ENCODE peak calls at places on chromosome 16, in four cellular contexts. Q is K562, D is endothelial cell of umbilical vein, E is H1. X is an unnamed sample.

GRCh38 chr16:8872967-8873865 is 4.4 kb upstream of the CARHSP1 start:
- DNase-seq in Q (no peak), D (no peak), E (no peak), X (no peak)

GRCh38 chr16:67547423-67548264 is 14.7 kb upstream of the CTCF start:
- DNase-seq in Q (no peak), D (peak; percentile 83), E (no peak), X (no peak)

GRCh38 chr16:8798174-8798527 is 512 bp downstream of the PMM2 start:
- DNase-seq in Q (peak; percentile 76), D (no peak), E (no peak), X (peak; percentile 36)

GRCh38 chr16:64880994-64881393 is 240.9 kb downstream of the CDH11 start:
- DNase-seq in Q (no peak), D (no peak), E (no peak), X (peak; percentile 15)

GRCh38 chr16:14309906-14310305 is 238.8 kb downstream of the MRTFB start:
- DNase-seq in Q (peak; percentile 19), D (no peak), E (no peak), X (peak; percentile 79)

GRCh38 chr16:83227336-83227735 is 580.4 kb upstream of the HSBP1 start:
- DNase-seq in Q (no peak), D (no peak), E (no peak), X (no peak)

GRCh38 chr16:79618041-79618711 is 17.6 kb upstream of the MAF start:
- DNase-seq in Q (no peak), D (no peak), E (no peak), X (no peak)

GRCh38 chr16:65421596-65421995 is 299.7 kb upstream of the CDH11 start:
- DNase-seq in Q (no peak), D (no peak), E (no peak), X (no peak)

GRCh38 chr16:2816751-2817495 is at the start of gene PRSS21:
- DNase-seq in Q (peak; percentile 78), D (no peak), E (no peak), X (no peak)

GRCh38 chr16:68936729-68937631 is 93.6 kb downstream of the TANGO6 start:
- DNase-seq in Q (no peak), D (peak; percentile 38), E (no peak), X (peak; percentile 19)

GRCh38 chr16:3890091-3890490 is 9.6 kb upstream of the CREBBP start:
- DNase-seq in Q (no peak), D (no peak), E (no peak), X (no peak)

GRCh38 chr16:83552193-83552592 is 255.6 kb upstream of the HSBP1 start:
- DNase-seq in Q (no peak), D (no peak), E (no peak), X (peak; percentile 77)

GRCh38 chr16:56482667-56483236 is 31.4 kb downstream of the OGFOD1 start:
- DNase-seq in Q (no peak), D (no peak), E (no peak), X (no peak)

GRCh38 chr16:73058616-73059409 is 10.9 kb upstream of the ZFHX3 start:
- DNase-seq in Q (peak; percentile 11), D (peak; percentile 61), E (no peak), X (peak; percentile 43)

GRCh38 chr16:57470683-57471082 is 8.2 kb downstream of the POLR2C start:
- DNase-seq in Q (no peak), D (peak; percentile 38), E (no peak), X (no peak)

GRCh38 chr16:28108590-28109247 is 45.2 kb upstream of the GSG1L start:
- DNase-seq in Q (no peak), D (no peak), E (no peak), X (no peak)

GRCh38 chr16:8828541-8829165 is 31.0 kb downstream of the PMM2 start:
- DNase-seq in Q (no peak), D (peak; percentile 69), E (no peak), X (no peak)

GRCh38 chr16:13809765-13810164 is 110.2 kb upstream of the ERCC4 start:
- DNase-seq in Q (no peak), D (no peak), E (no peak), X (no peak)

GRCh38 chr16:16021988-16022682 is 72.7 kb downstream of the ABCC1 start:
- DNase-seq in Q (peak; percentile 98), D (peak; percentile 96), E (no peak), X (peak; percentile 97)

GRCh38 chr16:1319041-1319440 is 9.6 kb downstream of the UBE2I start:
- DNase-seq in Q (no peak), D (no peak), E (no peak), X (no peak)
- H3K9ac ChIP-seq in Q (peak overlapping the region; percentile 2), D (no peak overlapping the region), E (no peak overlapping the region), X (no peak overlapping the region)

DNA sequence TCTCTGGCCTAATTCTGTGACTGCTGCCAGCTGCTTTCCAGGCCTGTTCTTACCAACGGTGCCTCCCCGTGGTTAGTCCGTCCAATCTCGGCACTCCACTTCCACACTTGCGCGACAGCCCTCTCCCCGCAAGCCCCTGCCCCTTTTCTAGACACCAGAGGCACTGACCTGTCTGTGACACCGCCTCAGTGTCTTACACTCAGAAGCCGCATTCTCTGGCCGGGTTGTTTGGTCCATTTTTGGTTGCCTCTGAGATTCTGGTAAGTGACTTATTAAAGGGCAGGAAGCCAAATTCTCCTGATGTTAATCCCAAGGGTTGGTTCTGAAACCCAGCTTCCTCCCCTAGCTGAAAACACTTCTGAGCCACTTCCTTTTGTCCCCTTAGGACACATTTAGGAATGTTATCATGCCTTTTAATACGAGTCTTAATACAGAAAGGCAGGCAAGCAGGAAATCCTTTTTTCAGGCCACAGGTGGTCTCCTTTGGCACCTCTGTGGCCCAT is 1.2 kb upstream of the AKTIP start:
- DNase-seq in Q (peak; percentile 20), D (peak; percentile 68), E (no peak), X (peak; percentile 31)
- TF ChIP-seq POLR2A in Q (no peak), D (no peak), E (no peak), X (no peak)

DNA sequence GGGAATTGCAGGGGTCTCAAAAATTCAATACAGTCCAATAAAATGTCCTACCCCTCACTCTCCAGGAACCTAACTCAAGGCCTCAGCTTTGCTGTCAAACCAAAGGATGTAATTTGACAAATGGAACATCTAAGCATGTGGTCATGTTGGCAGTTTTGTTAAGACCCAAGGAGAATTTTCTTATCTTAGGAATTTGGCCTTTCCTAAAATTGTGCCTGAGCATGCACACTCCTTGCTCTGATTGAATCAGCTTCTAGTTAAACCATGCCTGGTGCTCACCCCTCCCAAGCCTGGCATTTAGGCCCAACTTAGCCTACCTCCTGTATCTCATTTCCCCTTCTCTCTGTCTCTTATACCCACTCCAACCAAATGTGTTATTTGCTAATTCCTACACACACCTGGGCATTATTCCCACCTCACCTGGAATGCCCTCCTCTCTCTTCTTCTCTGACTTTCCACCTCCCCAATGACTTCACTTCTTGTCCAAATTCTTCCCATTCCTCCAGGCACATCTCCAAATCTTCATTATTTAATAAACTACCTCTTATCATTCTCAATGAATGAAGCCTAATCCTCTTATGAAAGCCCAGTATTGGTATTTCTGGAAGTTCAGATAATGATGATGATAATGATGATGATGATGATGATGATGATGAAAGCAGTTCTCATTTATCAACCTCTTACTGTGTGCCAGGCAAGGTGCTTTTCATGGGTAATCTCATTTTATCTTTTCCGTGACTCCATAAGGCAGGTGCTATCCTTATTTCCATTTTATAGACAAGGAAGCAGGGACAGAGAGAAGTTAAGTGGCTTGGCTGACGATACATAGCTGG is 178.0 kb upstream of the IRX6 start:
- DNase-seq in Q (no peak), D (no peak), E (no peak), X (no peak)
- H3K9ac ChIP-seq in Q (no peak overlapping the region), D (no peak overlapping the region), E (no peak overlapping the region), X (no peak overlapping the region)

DNA sequence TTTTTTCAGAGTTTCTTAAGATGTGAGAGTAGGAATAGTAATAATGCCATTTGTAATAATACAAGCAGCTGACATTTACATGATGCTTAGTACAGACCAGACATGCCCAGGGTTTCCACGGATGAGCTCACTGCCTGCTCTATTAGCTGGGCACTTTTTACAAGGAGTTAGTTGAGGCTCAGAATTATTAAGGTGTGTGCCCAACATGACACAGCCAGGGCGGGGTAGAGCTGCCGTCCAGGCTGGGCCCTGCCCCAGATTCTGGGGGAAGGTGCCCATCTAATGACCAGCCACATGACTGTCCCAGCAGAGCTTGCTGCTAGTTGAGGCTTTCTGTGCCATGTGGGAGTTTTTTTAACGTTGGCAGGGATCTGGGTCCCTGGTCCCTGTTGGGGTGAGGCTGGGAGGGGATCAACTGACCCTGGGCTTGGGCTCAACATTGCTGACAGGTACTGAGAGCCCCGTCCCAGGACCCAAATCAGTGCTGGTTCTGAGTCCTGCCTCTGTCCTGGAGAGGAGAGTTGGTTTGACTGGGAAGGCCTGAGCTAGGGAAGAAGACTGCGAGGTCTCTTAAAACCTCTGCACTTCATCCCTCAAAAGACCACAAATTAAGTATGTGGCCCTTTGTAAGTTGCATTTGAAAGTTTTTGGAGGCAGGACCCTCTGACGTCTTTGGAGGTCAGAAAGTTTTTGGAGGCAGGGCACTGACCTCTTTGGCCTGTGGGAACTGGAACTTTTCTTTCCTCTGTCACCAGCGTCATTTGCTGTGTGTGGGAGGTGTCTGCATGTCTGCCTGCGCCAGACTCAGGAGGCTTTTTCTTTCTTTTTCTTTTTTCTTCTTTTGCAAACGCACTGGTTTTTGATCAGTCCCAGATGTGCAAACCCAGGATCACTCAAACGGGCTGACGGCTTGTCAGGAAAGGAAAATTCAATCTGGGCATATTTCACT is 2.2 kb downstream of the CRISPLD2 start:
- DNase-seq in Q (no peak), D (no peak), E (no peak), X (no peak)
- TF ChIP-seq POLR2A in Q (no peak), D (no peak), E (no peak), X (no peak)

GRCh38 chr16:4935231-4935855 is 1.6 kb downstream of the PPL start:
- DNase-seq in Q (no peak), D (no peak), E (no peak), X (no peak)

GRCh38 chr16:4937782-4938682 is 1.1 kb upstream of the PPL start:
- DNase-seq in Q (no peak), D (no peak), E (no peak), X (no peak)

GRCh38 chr16:4936181-4936990 is 562 bp downstream of the PPL start:
- DNase-seq in Q (peak; percentile 39), D (no peak), E (no peak), X (no peak)

GRCh38 chr16:4938683-4939030 is 1.7 kb upstream of the PPL start:
- DNase-seq in Q (no peak), D (no peak), E (no peak), X (peak; percentile 46)

DNA sequence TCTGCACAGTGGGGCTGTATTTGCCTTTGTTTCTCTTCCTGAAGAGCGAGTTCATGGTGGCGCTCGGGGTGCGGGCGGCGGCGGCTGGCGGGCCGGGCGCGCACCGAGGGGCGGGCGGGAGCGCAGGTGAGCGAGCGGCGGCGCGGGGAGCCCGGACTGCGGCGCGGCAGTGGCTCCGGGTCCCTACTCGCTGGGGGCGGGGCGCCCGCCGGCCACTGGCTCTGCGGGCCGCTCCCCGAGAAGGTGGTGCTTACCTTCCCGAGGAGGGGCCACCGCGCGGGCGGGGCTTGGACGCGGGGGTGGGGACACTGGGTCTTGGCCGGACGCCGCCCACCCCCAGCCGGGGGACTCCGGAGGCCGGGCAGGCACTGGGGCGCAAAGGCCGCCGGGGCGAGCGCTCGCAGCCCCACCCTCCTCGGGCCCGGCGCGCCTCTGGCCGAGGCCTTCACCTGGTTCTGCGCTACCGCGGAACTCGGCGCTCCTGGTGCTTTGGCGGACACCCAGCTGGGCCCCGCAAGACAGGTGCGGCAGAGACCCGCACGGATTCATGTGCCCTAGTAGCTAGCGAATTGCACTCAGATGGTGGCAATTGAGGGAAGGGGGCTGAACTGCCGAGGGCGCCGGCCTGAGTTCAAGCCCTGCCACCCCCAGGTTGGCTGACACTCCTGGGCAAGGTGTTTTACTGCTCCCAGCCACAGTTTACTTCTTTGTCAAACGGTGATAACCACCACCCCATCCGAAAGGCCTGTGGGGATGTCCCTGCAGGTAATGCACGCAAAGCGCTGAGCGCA is at the start of gene PPL:
- DNase-seq in Q (peak; percentile 84), D (no peak), E (no peak), X (no peak)
- H3K9ac ChIP-seq in Q (peak within 1 kb of the TSS; percentile 80), D (no peak within 1 kb of the TSS), E (peak within 1 kb of the TSS; percentile 34), X (no peak within 1 kb of the TSS)

X was measured in IMR-90.